ENCODE peak calls at places on chromosomes 1 and 21, in six cellular contexts. H is left ventricle myocardium inferior, Q is AG10803, V is psoas muscle, S is transverse colon, N is left lung. K is an unnamed sample.

GRCh38 chr21:22374218-22374969 is 1376.2 kb downstream of the NCAM2 start:
- DNase-seq in H (no peak), Q (no peak), V (no peak), S (no peak), N (no peak), K (no peak)

GRCh38 chr1:55318111-55318817 is 103.1 kb upstream of the USP24 start:
- DNase-seq in H (no peak), Q (no peak), V (no peak), S (no peak), N (no peak), K (no peak)

GRCh38 chr21:31265293-31265692 is 78.8 kb downstream of the TIAM1 start:
- DNase-seq in H (peak), Q (no peak), V (peak), S (no peak), N (no peak), K (peak)

GRCh38 chr1:154519661-154520060 is 17.4 kb upstream of the SHE start:
- DNase-seq in H (peak), Q (no peak), V (no peak), S (no peak), N (no peak), K (no peak)

GRCh38 chr1:56409112-56409691 is 170.2 kb downstream of the PLPP3 start:
- DNase-seq in H (peak), Q (peak), V (peak), S (peak), N (peak), K (no peak)

GRCh38 chr1:169699769-169700168 is 11.7 kb downstream of the SELL start:
- DNase-seq in H (no peak), Q (no peak), V (no peak), S (no peak), N (no peak), K (no peak)

GRCh38 chr1:205452906-205453305 is 2.9 kb downstream of the BLACAT1 start:
- DNase-seq in H (no peak), Q (no peak), V (no peak), S (no peak), N (no peak), K (no peak)

GRCh38 chr21:26177741-26178452 is 7.3 kb upstream of the APP start:
- DNase-seq in H (no peak), Q (peak), V (no peak), S (no peak), N (no peak), K (no peak)

GRCh38 chr21:45154511-45155508 is 80.4 kb downstream of the ADARB1 start:
- DNase-seq in H (no peak), Q (peak), V (no peak), S (no peak), N (no peak), K (peak)

GRCh38 chr1:113103048-113103447 is 30.1 kb downstream of the LRIG2 start:
- DNase-seq in H (no peak), Q (no peak), V (no peak), S (no peak), N (no peak), K (no peak)

GRCh38 chr1:6220236-6220635 is 14.3 kb downstream of the RNF207 start:
- DNase-seq in H (no peak), Q (no peak), V (no peak), S (no peak), N (no peak), K (no peak)

GRCh38 chr1:31763671-31764306 is 351 bp downstream of the ADGRB2 start:
- DNase-seq in H (no peak), Q (no peak), V (no peak), S (no peak), N (no peak), K (no peak)

GRCh38 chr21:39046236-39046911 is 136.9 kb downstream of the PSMG1 start:
- DNase-seq in H (no peak), Q (no peak), V (no peak), S (no peak), N (no peak), K (no peak)

GRCh38 chr1:15683411-15684039 is 595 bp upstream of the PLEKHM2 start:
- DNase-seq in H (no peak), Q (no peak), V (no peak), S (no peak), N (no peak), K (no peak)
- TF ChIP-seq CTCF in H (no peak), Q (no peak), V (no peak), S (no peak), N (no peak), K (no peak)

DNA sequence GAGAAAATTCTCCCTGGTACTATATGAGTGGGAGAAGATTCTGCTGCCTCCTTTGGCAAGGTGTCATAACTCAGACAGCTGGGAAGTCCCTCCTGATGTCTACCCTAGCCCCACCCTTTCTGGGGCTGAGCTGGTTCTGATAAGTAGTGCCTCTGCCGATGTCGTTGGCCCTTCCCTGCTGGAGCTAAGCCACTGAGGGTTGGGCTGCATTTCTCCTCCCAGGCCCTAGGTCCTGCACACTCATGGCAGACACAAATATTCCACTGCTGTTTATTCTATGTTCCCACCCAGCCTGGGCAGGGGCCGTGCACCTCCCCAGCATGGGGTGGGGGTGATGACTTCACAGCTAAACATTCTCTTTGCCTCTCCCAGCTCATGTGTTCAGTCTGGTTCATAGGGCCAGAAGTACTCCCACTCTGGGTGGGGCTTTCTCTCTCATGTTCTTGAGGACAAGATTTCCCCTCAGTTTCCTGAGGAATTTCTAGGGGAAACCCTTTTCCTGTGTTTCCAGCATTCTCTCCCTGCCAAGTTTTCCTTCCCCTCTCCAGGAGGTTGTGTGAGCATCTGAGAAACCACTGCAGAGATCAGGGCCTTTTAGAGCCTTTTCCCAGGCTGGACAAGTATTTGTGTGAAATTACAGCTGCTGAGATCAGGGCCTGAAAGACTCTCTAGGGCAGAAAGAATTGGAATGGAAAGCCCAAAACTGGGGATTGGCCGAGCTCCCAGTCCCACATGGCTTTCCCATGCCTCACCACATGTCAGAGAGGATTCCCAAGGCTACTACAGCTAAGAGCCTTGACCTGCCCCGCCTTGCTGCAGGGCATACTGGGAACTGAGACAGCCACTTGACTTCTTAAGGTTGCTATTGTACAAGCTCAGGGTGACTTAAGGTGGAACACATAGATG is 66.2 kb downstream of the ATP2B4 start:
- DNase-seq in H (peak), Q (peak), V (peak), S (peak), N (peak), K (peak)
- H3K4me3 ChIP-seq in H (peak), Q (no peak), V (no peak), S (no peak), N (no peak), K (no peak)

DNA sequence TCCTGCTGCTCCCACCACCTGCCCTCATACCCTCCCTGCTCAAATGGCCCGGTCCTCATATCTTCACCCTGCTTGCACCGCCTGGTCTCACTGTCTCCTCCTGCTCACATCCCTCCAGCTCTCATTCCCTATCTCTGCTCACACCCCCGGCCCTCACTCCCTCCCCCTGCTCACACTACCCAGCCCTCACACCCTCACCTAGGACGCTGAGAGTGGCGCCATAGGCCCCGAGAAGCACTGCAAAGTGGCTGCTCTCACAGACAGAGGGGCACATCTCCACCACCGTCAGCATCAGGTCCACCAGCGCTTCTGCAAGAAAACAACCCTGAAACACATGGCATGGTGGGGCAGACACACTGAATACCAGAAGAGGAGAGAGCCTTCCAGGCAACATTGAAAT is 38.6 kb downstream of the MRAP start:
- DNase-seq in H (no peak), Q (no peak), V (no peak), S (no peak), N (no peak), K (no peak)
- TF ChIP-seq CTCF in H (no peak), Q (no peak), V (no peak), S (no peak), N (no peak), K (no peak)

DNA sequence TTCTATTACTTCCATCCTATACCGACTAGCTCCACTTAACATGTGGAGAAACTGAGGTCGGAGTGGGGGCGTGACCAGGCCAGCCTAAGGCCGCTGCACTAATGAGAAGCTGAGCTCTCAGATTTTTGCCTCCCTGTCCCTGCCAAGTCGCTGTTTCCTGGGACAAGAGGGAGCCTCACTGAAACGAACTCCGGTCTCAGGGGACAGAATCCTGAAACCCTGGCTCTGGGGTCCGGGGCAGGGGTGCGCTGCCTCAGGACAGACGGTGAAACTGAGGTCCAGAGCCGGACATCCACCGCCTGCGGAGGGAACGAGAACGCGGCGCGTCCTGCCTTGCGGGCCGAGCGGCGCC is 219 bp upstream of the GPX7 start:
- DNase-seq in H (no peak), Q (no peak), V (no peak), S (no peak), N (no peak), K (no peak)
- H3K4me3 ChIP-seq in H (peak), Q (peak), V (peak), S (peak), N (peak), K (peak)

GRCh38 chr1:171899838-171900237 is 58.5 kb downstream of the DNM3 start:
- DNase-seq in H (no peak), Q (no peak), V (no peak), S (no peak), N (no peak), K (no peak)

GRCh38 chr1:171901245-171901644 is 59.9 kb downstream of the DNM3 start:
- DNase-seq in H (no peak), Q (no peak), V (no peak), S (no peak), N (no peak), K (no peak)

GRCh38 chr1:171897304-171897703 is 56.0 kb downstream of the DNM3 start:
- DNase-seq in H (no peak), Q (no peak), V (no peak), S (no peak), N (no peak), K (no peak)

GRCh38 chr1:171902527-171902926 is 61.2 kb downstream of the DNM3 start:
- DNase-seq in H (no peak), Q (no peak), V (no peak), S (no peak), N (no peak), K (no peak)

DNA sequence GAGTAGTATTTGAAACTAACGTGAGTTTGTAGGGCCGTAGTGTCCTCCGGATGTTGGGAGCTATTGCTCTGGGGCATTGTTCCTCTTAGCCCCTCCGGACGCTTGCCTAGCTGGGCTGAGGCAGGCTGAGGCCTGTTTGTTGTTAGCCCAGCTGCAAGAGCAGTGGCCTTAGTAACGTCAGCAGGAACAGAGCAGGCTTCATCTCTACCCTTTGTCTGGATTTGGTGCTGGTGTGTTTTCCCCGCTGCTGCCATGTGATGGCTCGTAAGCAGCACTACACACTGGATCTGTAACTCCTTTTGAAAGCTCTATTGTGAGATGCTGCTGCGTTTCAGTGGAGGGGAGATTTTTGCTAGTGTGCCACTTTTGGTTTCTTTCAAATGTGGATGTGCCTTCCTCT is 57.7 kb downstream of the DNM3 start:
- DNase-seq in H (no peak), Q (no peak), V (no peak), S (no peak), N (no peak), K (peak)
- TF ChIP-seq CTCF in H (no peak), Q (no peak), V (no peak), S (no peak), N (no peak), K (no peak)

DNA sequence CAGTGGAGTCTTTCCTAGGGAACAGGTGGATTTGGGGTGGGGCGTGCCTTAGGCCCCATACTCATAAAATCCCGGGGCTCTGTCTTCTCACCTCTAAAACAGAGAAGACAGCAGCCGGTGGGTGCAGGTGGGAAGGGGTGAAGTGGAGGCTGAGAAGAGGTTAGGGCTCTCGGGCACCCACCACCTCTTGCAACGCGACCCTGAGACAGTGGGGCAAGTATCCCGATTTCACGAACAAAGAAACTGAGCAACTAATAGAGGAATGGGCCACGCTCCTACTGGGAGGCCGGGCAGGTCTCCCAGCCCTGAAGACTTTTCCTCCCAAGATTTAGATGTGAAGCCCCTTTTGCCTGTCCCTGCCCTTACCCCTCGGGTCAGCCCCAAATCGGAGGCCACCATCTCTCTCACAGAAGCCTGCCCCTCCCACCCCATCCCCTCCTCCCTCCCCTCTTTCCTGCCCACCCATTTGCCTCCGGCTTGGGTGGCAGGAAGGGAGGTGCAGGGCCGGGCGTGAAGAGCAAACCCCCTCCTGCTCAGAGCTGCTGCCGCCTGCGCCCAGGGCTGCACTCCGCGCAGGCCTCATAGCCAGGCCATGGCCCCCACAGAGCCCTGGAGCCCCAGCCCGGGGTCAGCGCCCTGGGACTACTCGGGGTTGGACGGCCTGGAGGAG is at the start of gene GPR25:
- DNase-seq in H (no peak), Q (no peak), V (no peak), S (no peak), N (no peak), K (no peak)
- H3K4me3 ChIP-seq in H (peak), Q (no peak), V (peak), S (no peak), N (peak), K (no peak)

K was measured in fibroblast of pulmonary artery.